ENCODE peak calls at places on chromosomes 12 and 14, in ten cellular contexts. F, H, J, N, Q, K, Z, O, C and L are unnamed samples.

GRCh38 chr14:69043598-69044267 is 64.6 kb upstream of the ACTN1 start:
- DNase-seq in F (no peak), H (peak; percentile 71), J (peak; percentile 60), N (no peak), Q (no peak), K (peak; percentile 70), Z (no peak), O (no peak), C (peak; percentile 90), L (no peak)

GRCh38 chr12:8081228-8081920 is 700 bp upstream of the NECAP1 start:
- DNase-seq in F (peak; percentile 1), H (no peak), J (no peak), N (peak; percentile 41), Q (peak; percentile 48), K (no peak), Z (no peak), O (no peak), C (peak; percentile 3), L (no peak)

GRCh38 chr12:124917841-124918621 is 3.6 kb upstream of the UBC start:
- DNase-seq in F (no peak), H (no peak), J (no peak), N (no peak), Q (peak; percentile 45), K (no peak), Z (no peak), O (peak; percentile 54), C (no peak), L (peak; percentile 66)

GRCh38 chr12:113161415-113162016 is 12.0 kb downstream of the CFAP73 start:
- DNase-seq in F (peak; percentile 45), H (no peak), J (no peak), N (peak; percentile 52), Q (peak; percentile 60), K (no peak), Z (no peak), O (peak; percentile 96), C (peak; percentile 11), L (no peak)

GRCh38 chr12:356276-356988 is 32.7 kb downstream of the KDM5A start:
- DNase-seq in F (no peak), H (peak; percentile 54), J (no peak), N (no peak), Q (peak; percentile 68), K (peak; percentile 4), Z (no peak), O (no peak), C (peak; percentile 49), L (no peak)

GRCh38 chr14:51442513-51443175 is 202.6 kb downstream of the TMX1 start:
- DNase-seq in F (no peak), H (peak; percentile 88), J (peak; percentile 57), N (no peak), Q (no peak), K (peak; percentile 98), Z (no peak), O (no peak), C (peak; percentile 98), L (no peak)

GRCh38 chr12:11635341-11635740 is 14.1 kb upstream of the ETV6 start:
- DNase-seq in F (no peak), H (no peak), J (no peak), N (no peak), Q (no peak), K (no peak), Z (no peak), O (no peak), C (no peak), L (no peak)

GRCh38 chr14:24182110-24182882 is 6.3 kb downstream of the IPO4 start:
- DNase-seq in F (no peak), H (no peak), J (no peak), N (no peak), Q (no peak), K (no peak), Z (no peak), O (no peak), C (no peak), L (no peak)

GRCh38 chr14:95260537-95261440 is 58.9 kb downstream of the CLMN start:
- DNase-seq in F (no peak), H (no peak), J (no peak), N (peak; percentile 71), Q (no peak), K (peak; percentile 85), Z (no peak), O (no peak), C (no peak), L (no peak)

GRCh38 chr12:47754126-47754525 is 4.6 kb downstream of the RAPGEF3 start:
- DNase-seq in F (no peak), H (no peak), J (no peak), N (no peak), Q (no peak), K (no peak), Z (no peak), O (peak; percentile 91), C (peak; percentile 47), L (no peak)

GRCh38 chr14:74549588-74549987 is 56.0 kb downstream of the ISCA2 start:
- DNase-seq in F (no peak), H (peak; percentile 15), J (no peak), N (no peak), Q (no peak), K (no peak), Z (no peak), O (peak; percentile 83), C (peak; percentile 16), L (peak; percentile 46)

GRCh38 chr14:103696466-103697071 is 18.7 kb downstream of the XRCC3 start:
- DNase-seq in F (no peak), H (peak; percentile 68), J (no peak), N (no peak), Q (no peak), K (peak; percentile 32), Z (no peak), O (peak; percentile 53), C (no peak), L (no peak)

GRCh38 chr14:97978336-97978735 is 1181.2 kb downstream of the VRK1 start:
- DNase-seq in F (peak; percentile 78), H (peak; percentile 86), J (no peak), N (peak; percentile 90), Q (peak; percentile 70), K (peak; percentile 27), Z (peak; percentile 69), O (peak; percentile 67), C (no peak), L (peak; percentile 72)

GRCh38 chr12:120690083-120690450 is 3.1 kb downstream of the MLEC start:
- DNase-seq in F (no peak), H (no peak), J (no peak), N (no peak), Q (no peak), K (no peak), Z (no peak), O (no peak), C (no peak), L (no peak)

GRCh38 chr14:69543341-69544249 is 31.1 kb downstream of the CCDC177 start:
- DNase-seq in F (no peak), H (peak; percentile 64), J (peak; percentile 87), N (peak; percentile 44), Q (peak; percentile 56), K (peak; percentile 88), Z (peak; percentile 46), O (no peak), C (peak; percentile 87), L (no peak)

GRCh38 chr12:90773526-90773925 is 181.4 kb downstream of the CCER1 start:
- DNase-seq in F (no peak), H (peak; percentile 2), J (no peak), N (no peak), Q (no peak), K (peak; percentile 43), Z (no peak), O (no peak), C (peak; percentile 0), L (no peak)